ENCODE peak calls at places on chromosomes 2 and 18, in four cellular contexts. N, S, Q and K are unnamed samples.

GRCh38 chr18:11064106-11064505 is 85.3 kb downstream of the PIEZO2 start:
- DNase-seq in N (no peak), S (no peak), Q (no peak), K (no peak)

GRCh38 chr18:48859311-48860275 is 91.2 kb downstream of the SMAD7 start:
- DNase-seq in N (peak; percentile 92), S (no peak), Q (no peak), K (peak; percentile 61)

GRCh38 chr2:30139131-30139870 is 7.5 kb upstream of the YPEL5 start:
- DNase-seq in N (no peak), S (no peak), Q (no peak), K (no peak)

GRCh38 chr2:108927936-108928659 is 60.9 kb downstream of the EDAR start:
- DNase-seq in N (peak; percentile 79), S (peak; percentile 69), Q (peak; percentile 79), K (peak; percentile 78)

GRCh38 chr2:20652673-20653575 is 2.0 kb upstream of the HS1BP3 start:
- DNase-seq in N (no peak), S (no peak), Q (no peak), K (no peak)

GRCh38 chr2:98460573-98461560 is 16.2 kb downstream of the INPP4A start:
- DNase-seq in N (no peak), S (peak; percentile 92), Q (no peak), K (no peak)

GRCh38 chr18:48792611-48793368 is 158.0 kb downstream of the SMAD7 start:
- DNase-seq in N (no peak), S (no peak), Q (no peak), K (no peak)

GRCh38 chr2:39022642-39023230 is 98.1 kb downstream of the SOS1 start:
- DNase-seq in N (no peak), S (no peak), Q (no peak), K (no peak)

GRCh38 chr2:223097888-223098383 is 45.9 kb downstream of the KCNE4 start:
- DNase-seq in N (no peak), S (no peak), Q (no peak), K (no peak)

GRCh38 chr2:235223011-235223410 is 270.8 kb upstream of the AGAP1 start:
- DNase-seq in N (peak; percentile 71), S (no peak), Q (peak; percentile 45), K (no peak)

GRCh38 chr2:10000541-10000940 is 42.8 kb upstream of the KLF11 start:
- DNase-seq in N (no peak), S (no peak), Q (no peak), K (no peak)

GRCh38 chr2:231410293-231411004 is 14.9 kb downstream of the B3GNT7 start:
- DNase-seq in N (no peak), S (peak; percentile 62), Q (no peak), K (peak; percentile 94)

GRCh38 chr2:56012216-56012615 is 88.6 kb upstream of the EFEMP1 start:
- DNase-seq in N (no peak), S (no peak), Q (no peak), K (no peak)

GRCh38 chr2:56011624-56012023 is 88.0 kb upstream of the EFEMP1 start:
- DNase-seq in N (no peak), S (no peak), Q (no peak), K (no peak)

GRCh38 chr2:56008661-56009411 is 85.3 kb upstream of the EFEMP1 start:
- DNase-seq in N (peak; percentile 58), S (no peak), Q (peak; percentile 95), K (peak; percentile 91)

GRCh38 chr2:56013475-56013874 is 89.9 kb upstream of the EFEMP1 start:
- DNase-seq in N (no peak), S (no peak), Q (no peak), K (no peak)

GRCh38 chr2:56009758-56010534 is 86.4 kb upstream of the EFEMP1 start:
- DNase-seq in N (peak; percentile 24), S (peak; percentile 56), Q (peak; percentile 75), K (peak; percentile 49)
- H2AFZ ChIP-seq in N (no peak overlapping the region), S (no peak overlapping the region), Q (peak overlapping the region; percentile 49), K (no peak overlapping the region)

GRCh38 chr2:113209869-113210305 is 36.1 kb downstream of the PSD4 start:
- DNase-seq in N (no peak), S (no peak), Q (no peak), K (no peak)

GRCh38 chr2:113212245-113213060 is 38.7 kb downstream of the PSD4 start:
- DNase-seq in N (peak; percentile 72), S (no peak), Q (no peak), K (no peak)

GRCh38 chr2:113208995-113209868 is 35.5 kb downstream of the PSD4 start:
- DNase-seq in N (no peak), S (no peak), Q (no peak), K (no peak)

GRCh38 chr2:113213061-113213930 is 39.5 kb downstream of the PSD4 start:
- DNase-seq in N (no peak), S (no peak), Q (no peak), K (no peak)

GRCh38 chr2:113211226-113212105 is 37.7 kb downstream of the PSD4 start:
- DNase-seq in N (no peak), S (no peak), Q (peak; percentile 87), K (no peak)
- H2AFZ ChIP-seq in N (no peak overlapping the region), S (no peak overlapping the region), Q (peak overlapping the region; percentile 83), K (peak overlapping the region; percentile 69)

DNA sequence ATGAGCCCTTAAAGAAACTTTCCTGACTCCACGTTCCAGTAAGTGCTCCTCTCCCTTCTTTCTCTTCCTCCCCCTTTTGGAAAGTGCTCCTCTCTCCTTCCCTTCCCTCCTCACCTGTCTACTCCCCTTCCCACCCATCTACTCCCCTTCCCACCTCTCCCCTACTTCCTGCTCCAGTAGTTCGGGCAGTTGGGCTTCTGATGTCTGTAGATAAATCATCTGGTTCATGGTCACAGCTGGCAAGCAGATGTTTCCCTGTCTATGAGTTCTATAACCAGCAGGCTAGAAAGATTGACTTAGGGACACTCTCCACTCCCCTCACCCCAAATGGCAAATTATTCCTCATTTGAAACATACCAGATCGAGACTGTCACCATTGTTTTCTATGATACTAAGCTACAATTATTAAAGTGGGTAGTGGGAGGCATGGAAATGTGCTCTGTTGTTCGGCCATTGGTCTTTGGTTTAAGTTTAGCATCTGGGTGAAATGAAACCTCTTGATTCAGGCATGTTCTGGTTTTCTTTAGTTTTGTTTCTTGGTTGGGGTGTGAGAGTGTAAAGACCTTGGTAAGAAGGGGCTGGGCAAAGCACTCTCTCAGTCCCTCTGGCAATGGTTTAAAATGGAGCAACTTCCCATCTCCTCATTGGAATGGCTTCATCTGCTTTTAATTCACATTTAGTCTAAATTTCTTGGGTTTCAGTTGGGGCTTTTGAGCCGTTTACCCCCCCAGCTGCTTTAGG is 413.2 kb upstream of the SPRED2 start:
- DNase-seq in N (peak; percentile 57), S (no peak), Q (no peak), K (no peak)
- H2AFZ ChIP-seq in N (no peak overlapping the region), S (no peak overlapping the region), Q (no peak overlapping the region), K (no peak overlapping the region)

DNA sequence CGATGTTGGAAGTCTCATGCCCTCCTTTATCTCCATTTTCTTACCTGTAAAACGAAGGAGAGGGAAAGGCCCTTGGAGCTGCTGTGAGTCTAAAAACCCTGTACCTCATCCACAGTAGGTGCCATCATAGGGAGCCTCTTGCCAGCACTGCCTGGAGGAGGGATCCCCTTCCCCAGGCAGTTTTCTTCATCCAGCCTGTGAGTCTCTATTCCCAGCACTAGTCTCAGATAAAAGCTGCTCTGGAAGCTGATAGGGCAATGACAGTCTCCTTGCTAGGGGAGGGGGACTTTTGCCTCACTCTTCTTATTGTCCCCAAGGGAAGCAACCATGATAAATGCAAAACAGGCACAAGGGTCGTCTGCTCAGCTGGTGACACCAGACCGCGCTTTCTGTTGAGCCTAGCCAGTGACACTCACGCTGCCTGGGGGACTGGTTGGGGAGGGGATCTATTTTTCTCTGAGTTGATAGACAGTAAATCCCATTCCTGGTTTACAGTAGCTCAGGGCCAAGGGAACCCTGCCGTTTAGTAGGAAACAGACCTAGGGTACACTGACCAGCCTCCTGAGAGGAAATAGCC is 139.5 kb upstream of the NABP1 start:
- DNase-seq in N (peak; percentile 72), S (no peak), Q (no peak), K (no peak)
- H2AFZ ChIP-seq in N (no peak overlapping the region), S (no peak overlapping the region), Q (no peak overlapping the region), K (peak overlapping the region; percentile 88)

GRCh38 chr2:97348841-97349240 is 235.9 kb downstream of the ANKRD36 start:
- DNase-seq in N (no peak), S (no peak), Q (no peak), K (no peak)
- H2AFZ ChIP-seq in N (no peak overlapping the region), S (no peak overlapping the region), Q (no peak overlapping the region), K (peak overlapping the region; percentile 81)

GRCh38 chr2:174750923-174751441 is 13.3 kb downstream of the CHRNA1 start:
- DNase-seq in N (no peak), S (no peak), Q (no peak), K (no peak)
- H2AFZ ChIP-seq in N (no peak overlapping the region), S (no peak overlapping the region), Q (no peak overlapping the region), K (no peak overlapping the region)

GRCh38 chr2:237126519-237126918 is 40.8 kb downstream of the COPS8 start:
- DNase-seq in N (no peak), S (no peak), Q (peak; percentile 44), K (no peak)
- H2AFZ ChIP-seq in N (no peak overlapping the region), S (no peak overlapping the region), Q (peak overlapping the region; percentile 66), K (no peak overlapping the region)

DNA sequence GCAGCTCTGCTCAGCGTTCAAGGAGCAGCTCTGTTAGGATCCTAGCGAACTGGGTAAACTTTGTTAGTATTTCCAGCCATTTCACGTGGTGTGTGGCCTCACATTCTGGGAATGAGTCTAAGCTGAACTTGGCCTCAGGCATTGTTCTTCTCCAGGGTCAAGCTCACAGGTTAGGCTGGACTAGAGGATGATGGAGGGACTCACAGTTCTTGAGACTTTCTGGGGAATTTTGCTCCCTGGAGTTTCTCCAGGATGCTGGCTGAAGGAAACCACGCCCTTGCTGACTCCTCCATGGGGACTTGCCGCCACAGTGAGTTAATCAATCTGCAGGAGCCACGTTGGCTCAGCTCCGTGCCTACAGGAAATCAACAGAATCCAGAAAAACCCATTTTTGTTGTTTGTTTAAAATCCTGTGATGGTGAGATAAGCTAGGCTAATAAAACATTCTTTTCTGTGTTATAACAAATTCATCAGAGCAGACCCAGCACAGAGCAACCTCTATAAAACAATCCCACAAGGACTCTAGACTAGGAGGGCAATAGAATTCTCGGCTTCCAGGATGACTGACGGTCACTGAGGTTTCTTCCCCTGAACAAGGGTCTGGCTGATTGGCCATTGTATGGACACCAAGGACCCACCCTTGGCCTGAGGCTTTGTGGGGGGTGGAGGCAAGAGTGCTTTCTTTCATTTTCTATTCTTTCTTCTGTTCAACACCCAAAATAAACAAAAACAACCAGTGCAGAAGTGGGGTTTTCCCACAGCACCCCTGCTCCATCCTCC is 12.6 kb downstream of the CNDP1 start:
- DNase-seq in N (no peak), S (no peak), Q (peak; percentile 88), K (no peak)
- H2AFZ ChIP-seq in N (no peak overlapping the region), S (no peak overlapping the region), Q (peak overlapping the region; percentile 83), K (no peak overlapping the region)

DNA sequence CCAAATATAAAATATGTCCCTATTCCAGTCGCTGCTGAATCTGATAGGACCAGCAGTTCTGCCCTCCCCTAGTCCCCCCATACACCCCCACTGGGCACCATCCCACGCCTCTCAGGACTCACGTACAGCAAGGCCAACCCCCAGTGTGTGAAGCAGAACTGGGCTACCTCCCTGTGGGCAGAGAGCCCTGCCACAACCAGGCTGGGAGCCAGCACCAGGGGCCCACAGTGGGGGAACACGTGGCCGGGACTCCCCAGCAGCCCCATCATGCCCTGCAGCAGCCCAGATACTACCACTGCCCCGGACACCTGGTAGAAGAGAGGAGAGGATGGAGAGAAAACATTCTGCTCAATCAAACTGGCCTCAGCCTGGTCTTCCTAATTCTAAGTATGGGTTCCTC is 1.3 kb downstream of the SLC23A3 start:
- DNase-seq in N (no peak), S (peak; percentile 39), Q (peak; percentile 32), K (no peak)
- H2AFZ ChIP-seq in N (no peak overlapping the region), S (no peak overlapping the region), Q (no peak overlapping the region), K (no peak overlapping the region)